ENCODE peak calls at places on chromosomes 3 and 15, in ten cellular contexts. V is myocyte; G is WTC11; H is HS-27A; K is kidney tubule cell; A is hepatocyte; R is activated naive CD4-positive, alpha-beta T cell treated with anti-CD3 and anti-CD28 coated beads, Interleukin-2, amount 50 U/mL, for 72 hours; F is neural crest cell; J is skeletal muscle cell; Y is C1 segment of cervical spinal cord. C is an unnamed sample.

GRCh38 chr15:40266828-40267304 is 16.0 kb downstream of the ANKRD63 start:
- DNase-seq in J (peak; percentile 72), A (peak; percentile 76), F (no peak), K (peak; percentile 87), Y (no peak), H (peak; percentile 77), R (no peak), V (peak; percentile 70), G (no peak), C (no peak)

GRCh38 chr3:127062926-127063325 is 80.0 kb downstream of the PLXNA1 start:
- DNase-seq in F (no peak), H (no peak), Y (no peak), K (no peak), J (no peak), G (no peak), V (no peak), A (no peak), R (no peak), C (no peak)

GRCh38 chr15:40847225-40847961 is 3.5 kb downstream of the SPINT1 start:
- DNase-seq in A (peak; percentile 93), F (no peak), H (no peak), R (no peak), G (no peak), Y (peak; percentile 16), K (peak; percentile 89), J (no peak), V (no peak), C (no peak)

GRCh38 chr15:47603026-47603425 is 114.3 kb upstream of the SEMA6D start:
- DNase-seq in A (no peak), Y (no peak), R (no peak), H (peak; percentile 8), V (no peak), K (peak; percentile 7), J (no peak), F (no peak), G (no peak), C (no peak)

GRCh38 chr3:106827515-106828213 is 549.6 kb upstream of the CCDC54 start:
- DNase-seq in J (no peak), H (no peak), R (no peak), G (no peak), V (peak; percentile 64), A (no peak), K (peak; percentile 42), Y (no peak), F (no peak), C (no peak)

GRCh38 chr15:76996526-76997401 is 1.8 kb downstream of the PSTPIP1 start:
- DNase-seq in A (no peak), F (no peak), G (no peak), K (peak; percentile 23), J (no peak), V (peak; percentile 32), R (no peak), Y (peak; percentile 79), H (no peak), C (no peak)

GRCh38 chr3:99128740-99129505 is 227.4 kb upstream of the DCBLD2 start:
- DNase-seq in G (no peak), J (peak; percentile 94), H (peak; percentile 97), R (no peak), A (no peak), Y (peak; percentile 1), F (no peak), V (peak; percentile 79), K (peak; percentile 99), C (no peak)

GRCh38 chr15:65058394-65059368 is 9.1 kb downstream of the RASL12 start:
- DNase-seq in J (no peak), F (no peak), Y (peak; percentile 57), G (no peak), R (no peak), K (no peak), A (no peak), H (no peak), V (no peak), C (no peak)

GRCh38 chr15:38868326-38869114 is 303.9 kb upstream of the RASGRP1 start:
- DNase-seq in Y (no peak), A (peak; percentile 84), V (peak; percentile 92), K (peak; percentile 96), H (peak; percentile 81), J (peak; percentile 95), G (no peak), R (no peak), F (no peak), C (no peak)

GRCh38 chr15:33168444-33168843 is 26.1 kb downstream of the FMN1 start:
- DNase-seq in J (no peak), H (no peak), Y (no peak), K (no peak), A (no peak), F (no peak), V (no peak), G (no peak), R (no peak), C (no peak)

GRCh38 chr15:79562538-79563298 is 130.6 kb downstream of the MINAR1 start:
- DNase-seq in H (no peak), A (no peak), F (no peak), G (no peak), K (peak; percentile 19), V (no peak), J (no peak), R (no peak), Y (no peak), C (no peak)

GRCh38 chr15:95464091-95464888 is 866.2 kb upstream of the NR2F2 start:
- DNase-seq in F (no peak), J (no peak), Y (no peak), G (peak; percentile 12), H (no peak), R (no peak), K (no peak), A (no peak), V (no peak), C (no peak)

GRCh38 chr3:163983948-163984347 is 1094.3 kb downstream of the SI start:
- DNase-seq in G (no peak), A (no peak), F (no peak), K (no peak), J (no peak), V (no peak), Y (no peak), R (no peak), H (no peak), C (no peak)

GRCh38 chr15:100740105-100740504 is 137.7 kb downstream of the ASB7 start:
- DNase-seq in G (no peak), K (no peak), R (no peak), F (no peak), H (no peak), J (no peak), Y (no peak), V (no peak), A (no peak), C (no peak)

GRCh38 chr3:72839057-72839456 is 9.2 kb downstream of the SHQ1 start:
- DNase-seq in F (no peak), V (no peak), J (no peak), R (no peak), G (no peak), H (no peak), K (no peak), Y (no peak), A (no peak), C (no peak)

GRCh38 chr3:13135811-13136321 is 62.6 kb upstream of the IQSEC1 start:
- DNase-seq in F (no peak), R (peak; percentile 40), Y (no peak), A (no peak), K (no peak), H (no peak), J (no peak), G (no peak), V (no peak), C (no peak)

GRCh38 chr15:56261854-56262509 is 18.3 kb upstream of the RFX7 start:
- DNase-seq in G (no peak), A (no peak), V (peak; percentile 28), J (no peak), F (no peak), R (no peak), K (peak; percentile 73), Y (no peak), H (no peak), C (no peak)

GRCh38 chr3:127339943-127340861 is 52.4 kb upstream of the PRR20G start:
- DNase-seq in G (no peak), H (no peak), R (no peak), A (no peak), V (no peak), Y (peak; percentile 23), K (no peak), F (no peak), J (no peak), C (no peak)

GRCh38 chr15:48170981-48171380 is 7.1 kb downstream of the MYEF2 start:
- DNase-seq in F (no peak), G (no peak), K (no peak), J (no peak), H (no peak), Y (no peak), A (no peak), R (no peak), V (no peak), C (no peak)

GRCh38 chr3:127034195-127034989 is 51.5 kb downstream of the PLXNA1 start:
- DNase-seq in R (no peak), J (no peak), Y (no peak), K (no peak), G (no peak), H (no peak), A (no peak), F (no peak), V (no peak), C (no peak)

GRCh38 chr15:41935566-41936020 is 36.8 kb downstream of the EHD4 start:
- DNase-seq in K (no peak), R (no peak), Y (no peak), H (no peak), J (no peak), G (no peak), A (no peak), V (peak; percentile 81), F (no peak), C (no peak)

GRCh38 chr15:34304613-34305012 is 33.0 kb downstream of the SLC12A6 start:
- DNase-seq in G (no peak), K (no peak), R (no peak), Y (no peak), J (peak; percentile 13), F (no peak), H (peak; percentile 8), V (no peak), A (no peak), C (no peak)

GRCh38 chr15:51218249-51218648 is 120.1 kb downstream of the CYP19A1 start:
- DNase-seq in G (no peak), H (no peak), K (no peak), Y (no peak), A (no peak), R (no peak), F (no peak), J (peak; percentile 81), V (no peak), C (no peak)

GRCh38 chr3:176403531-176403930 is 793.8 kb downstream of the TBL1XR1 start:
- DNase-seq in K (no peak), G (no peak), H (no peak), R (no peak), V (no peak), J (no peak), A (no peak), F (no peak), Y (no peak), C (no peak)